ENCODE peak calls at places on chromosomes 16 and 17, in eight cellular contexts. One of them, this sample, is unnamed.

GRCh38 chr17:81020443-81020766 is 14.5 kb upstream of the BAIAP2 start:
- DNase-seq in Kasumi-1: no peak
- DNase-seq in stimulated activated CD4-positive, alpha-beta T cell treated with anti-CD3 and anti-CD28 coated beads, Interleukin-12 subunit alpha, Interleukin-12 subunit beta, amount 100 ng/mL, for 4 hours: no peak
- DNase-seq in OCI-M1: no peak
- DNase-seq in Caki2: no peak
- DNase-seq in effector CD4-positive, alpha-beta T cell: no peak
- DNase-seq in non-pigmented ciliary epithelial cell: no peak
- DNase-seq in HuH-7: no peak
- DNase-seq in this sample: no peak

GRCh38 chr16:13148836-13149235 is 247.4 kb downstream of the SHISA9 start:
- DNase-seq in Kasumi-1: no peak
- DNase-seq in stimulated activated CD4-positive, alpha-beta T cell treated with anti-CD3 and anti-CD28 coated beads, Interleukin-12 subunit alpha, Interleukin-12 subunit beta, amount 100 ng/mL, for 4 hours: no peak
- DNase-seq in OCI-M1: no peak
- DNase-seq in Caki2: no peak
- DNase-seq in effector CD4-positive, alpha-beta T cell: no peak
- DNase-seq in non-pigmented ciliary epithelial cell: no peak
- DNase-seq in HuH-7: no peak
- DNase-seq in this sample: no peak

GRCh38 chr16:11972128-11972527 is 4.4 kb upstream of the SNX29 start:
- DNase-seq in Kasumi-1: peak
- DNase-seq in stimulated activated CD4-positive, alpha-beta T cell treated with anti-CD3 and anti-CD28 coated beads, Interleukin-12 subunit alpha, Interleukin-12 subunit beta, amount 100 ng/mL, for 4 hours: no peak
- DNase-seq in OCI-M1: no peak
- DNase-seq in Caki2: peak
- DNase-seq in effector CD4-positive, alpha-beta T cell: no peak
- DNase-seq in non-pigmented ciliary epithelial cell: no peak
- DNase-seq in HuH-7: no peak
- DNase-seq in this sample: no peak

GRCh38 chr17:81018044-81018802 is 16.7 kb upstream of the BAIAP2 start:
- DNase-seq in Kasumi-1: peak
- DNase-seq in stimulated activated CD4-positive, alpha-beta T cell treated with anti-CD3 and anti-CD28 coated beads, Interleukin-12 subunit alpha, Interleukin-12 subunit beta, amount 100 ng/mL, for 4 hours: no peak
- DNase-seq in OCI-M1: peak
- DNase-seq in Caki2: no peak
- DNase-seq in effector CD4-positive, alpha-beta T cell: no peak
- DNase-seq in non-pigmented ciliary epithelial cell: no peak
- DNase-seq in HuH-7: no peak
- DNase-seq in this sample: no peak

GRCh38 chr17:4341616-4341977 is 24.9 kb downstream of the UBE2G1 start:
- DNase-seq in Kasumi-1: no peak
- DNase-seq in stimulated activated CD4-positive, alpha-beta T cell treated with anti-CD3 and anti-CD28 coated beads, Interleukin-12 subunit alpha, Interleukin-12 subunit beta, amount 100 ng/mL, for 4 hours: no peak
- DNase-seq in OCI-M1: peak
- DNase-seq in Caki2: no peak
- DNase-seq in effector CD4-positive, alpha-beta T cell: no peak
- DNase-seq in non-pigmented ciliary epithelial cell: no peak
- DNase-seq in HuH-7: no peak
- DNase-seq in this sample: no peak

GRCh38 chr16:27718136-27718766 is 168.3 kb downstream of the KATNIP start:
- DNase-seq in Kasumi-1: no peak
- DNase-seq in stimulated activated CD4-positive, alpha-beta T cell treated with anti-CD3 and anti-CD28 coated beads, Interleukin-12 subunit alpha, Interleukin-12 subunit beta, amount 100 ng/mL, for 4 hours: no peak
- DNase-seq in OCI-M1: no peak
- DNase-seq in Caki2: no peak
- DNase-seq in effector CD4-positive, alpha-beta T cell: no peak
- DNase-seq in non-pigmented ciliary epithelial cell: no peak
- DNase-seq in HuH-7: no peak
- DNase-seq in this sample: no peak

GRCh38 chr17:44922136-44922535 is 6.8 kb upstream of the GFAP start:
- DNase-seq in Kasumi-1: no peak
- DNase-seq in stimulated activated CD4-positive, alpha-beta T cell treated with anti-CD3 and anti-CD28 coated beads, Interleukin-12 subunit alpha, Interleukin-12 subunit beta, amount 100 ng/mL, for 4 hours: no peak
- DNase-seq in OCI-M1: no peak
- DNase-seq in Caki2: no peak
- DNase-seq in effector CD4-positive, alpha-beta T cell: no peak
- DNase-seq in non-pigmented ciliary epithelial cell: no peak
- DNase-seq in HuH-7: no peak
- DNase-seq in this sample: no peak

GRCh38 chr16:59478806-59479205 is 744.7 kb upstream of the GOT2 start:
- DNase-seq in Kasumi-1: peak
- DNase-seq in stimulated activated CD4-positive, alpha-beta T cell treated with anti-CD3 and anti-CD28 coated beads, Interleukin-12 subunit alpha, Interleukin-12 subunit beta, amount 100 ng/mL, for 4 hours: no peak
- DNase-seq in OCI-M1: peak
- DNase-seq in Caki2: no peak
- DNase-seq in effector CD4-positive, alpha-beta T cell: no peak
- DNase-seq in non-pigmented ciliary epithelial cell: no peak
- DNase-seq in HuH-7: no peak
- DNase-seq in this sample: no peak

GRCh38 chr17:75032896-75033294 is 13.9 kb downstream of the ATP5PD start:
- DNase-seq in Kasumi-1: no peak
- DNase-seq in stimulated activated CD4-positive, alpha-beta T cell treated with anti-CD3 and anti-CD28 coated beads, Interleukin-12 subunit alpha, Interleukin-12 subunit beta, amount 100 ng/mL, for 4 hours: no peak
- DNase-seq in OCI-M1: peak
- DNase-seq in Caki2: peak
- DNase-seq in effector CD4-positive, alpha-beta T cell: no peak
- DNase-seq in non-pigmented ciliary epithelial cell: no peak
- DNase-seq in HuH-7: no peak
- DNase-seq in this sample: no peak

GRCh38 chr16:19711643-19712042 is 6.4 kb downstream of the KNOP1 start:
- DNase-seq in Kasumi-1: no peak
- DNase-seq in stimulated activated CD4-positive, alpha-beta T cell treated with anti-CD3 and anti-CD28 coated beads, Interleukin-12 subunit alpha, Interleukin-12 subunit beta, amount 100 ng/mL, for 4 hours: no peak
- DNase-seq in OCI-M1: no peak
- DNase-seq in Caki2: no peak
- DNase-seq in effector CD4-positive, alpha-beta T cell: no peak
- DNase-seq in non-pigmented ciliary epithelial cell: no peak
- DNase-seq in HuH-7: no peak
- DNase-seq in this sample: no peak

GRCh38 chr16:3950343-3951193 is 70.1 kb upstream of the CREBBP start:
- DNase-seq in Kasumi-1: no peak
- DNase-seq in stimulated activated CD4-positive, alpha-beta T cell treated with anti-CD3 and anti-CD28 coated beads, Interleukin-12 subunit alpha, Interleukin-12 subunit beta, amount 100 ng/mL, for 4 hours: no peak
- DNase-seq in OCI-M1: no peak
- DNase-seq in Caki2: peak
- DNase-seq in effector CD4-positive, alpha-beta T cell: no peak
- DNase-seq in non-pigmented ciliary epithelial cell: peak
- DNase-seq in HuH-7: no peak
- DNase-seq in this sample: peak

GRCh38 chr16:16111639-16112038 is 111.7 kb downstream of the ABCC6 start:
- DNase-seq in Kasumi-1: no peak
- DNase-seq in stimulated activated CD4-positive, alpha-beta T cell treated with anti-CD3 and anti-CD28 coated beads, Interleukin-12 subunit alpha, Interleukin-12 subunit beta, amount 100 ng/mL, for 4 hours: no peak
- DNase-seq in OCI-M1: no peak
- DNase-seq in Caki2: no peak
- DNase-seq in effector CD4-positive, alpha-beta T cell: no peak
- DNase-seq in non-pigmented ciliary epithelial cell: no peak
- DNase-seq in HuH-7: no peak
- DNase-seq in this sample: no peak

GRCh38 chr16:47037396-47037745 is 63.9 kb upstream of the DNAJA2 start:
- DNase-seq in Kasumi-1: peak
- DNase-seq in stimulated activated CD4-positive, alpha-beta T cell treated with anti-CD3 and anti-CD28 coated beads, Interleukin-12 subunit alpha, Interleukin-12 subunit beta, amount 100 ng/mL, for 4 hours: peak
- DNase-seq in OCI-M1: no peak
- DNase-seq in Caki2: no peak
- DNase-seq in effector CD4-positive, alpha-beta T cell: no peak
- DNase-seq in non-pigmented ciliary epithelial cell: no peak
- DNase-seq in HuH-7: no peak
- DNase-seq in this sample: no peak

GRCh38 chr16:89498839-89499238 is 8.5 kb upstream of the ANKRD11 start:
- DNase-seq in Kasumi-1: no peak
- DNase-seq in stimulated activated CD4-positive, alpha-beta T cell treated with anti-CD3 and anti-CD28 coated beads, Interleukin-12 subunit alpha, Interleukin-12 subunit beta, amount 100 ng/mL, for 4 hours: no peak
- DNase-seq in OCI-M1: no peak
- DNase-seq in Caki2: no peak
- DNase-seq in effector CD4-positive, alpha-beta T cell: no peak
- DNase-seq in non-pigmented ciliary epithelial cell: no peak
- DNase-seq in HuH-7: no peak
- DNase-seq in this sample: peak

GRCh38 chr17:45429338-45430005 is 3.2 kb downstream of the ARHGAP27 start:
- DNase-seq in Kasumi-1: no peak
- DNase-seq in stimulated activated CD4-positive, alpha-beta T cell treated with anti-CD3 and anti-CD28 coated beads, Interleukin-12 subunit alpha, Interleukin-12 subunit beta, amount 100 ng/mL, for 4 hours: no peak
- DNase-seq in OCI-M1: no peak
- DNase-seq in Caki2: no peak
- DNase-seq in effector CD4-positive, alpha-beta T cell: no peak
- DNase-seq in non-pigmented ciliary epithelial cell: no peak
- DNase-seq in HuH-7: no peak
- DNase-seq in this sample: no peak

GRCh38 chr16:67760206-67760605 is 41.1 kb upstream of the GFOD2 start:
- DNase-seq in Kasumi-1: peak
- DNase-seq in stimulated activated CD4-positive, alpha-beta T cell treated with anti-CD3 and anti-CD28 coated beads, Interleukin-12 subunit alpha, Interleukin-12 subunit beta, amount 100 ng/mL, for 4 hours: no peak
- DNase-seq in OCI-M1: no peak
- DNase-seq in Caki2: no peak
- DNase-seq in effector CD4-positive, alpha-beta T cell: no peak
- DNase-seq in non-pigmented ciliary epithelial cell: no peak
- DNase-seq in HuH-7: no peak
- DNase-seq in this sample: no peak

GRCh38 chr17:79365836-79366831 is 244.7 kb downstream of the RBFOX3 start:
- DNase-seq in Kasumi-1: no peak
- DNase-seq in stimulated activated CD4-positive, alpha-beta T cell treated with anti-CD3 and anti-CD28 coated beads, Interleukin-12 subunit alpha, Interleukin-12 subunit beta, amount 100 ng/mL, for 4 hours: no peak
- DNase-seq in OCI-M1: no peak
- DNase-seq in Caki2: no peak
- DNase-seq in effector CD4-positive, alpha-beta T cell: no peak
- DNase-seq in non-pigmented ciliary epithelial cell: no peak
- DNase-seq in HuH-7: no peak
- DNase-seq in this sample: no peak

GRCh38 chr16:89335803-89336485 is 118.4 kb downstream of the ZNF778 start:
- DNase-seq in Kasumi-1: no peak
- DNase-seq in stimulated activated CD4-positive, alpha-beta T cell treated with anti-CD3 and anti-CD28 coated beads, Interleukin-12 subunit alpha, Interleukin-12 subunit beta, amount 100 ng/mL, for 4 hours: no peak
- DNase-seq in OCI-M1: no peak
- DNase-seq in Caki2: no peak
- DNase-seq in effector CD4-positive, alpha-beta T cell: no peak
- DNase-seq in non-pigmented ciliary epithelial cell: no peak
- DNase-seq in HuH-7: no peak
- DNase-seq in this sample: no peak

GRCh38 chr17:38636054-38636453 is 30.3 kb upstream of the SRCIN1 start:
- DNase-seq in Kasumi-1: no peak
- DNase-seq in stimulated activated CD4-positive, alpha-beta T cell treated with anti-CD3 and anti-CD28 coated beads, Interleukin-12 subunit alpha, Interleukin-12 subunit beta, amount 100 ng/mL, for 4 hours: no peak
- DNase-seq in OCI-M1: no peak
- DNase-seq in Caki2: no peak
- DNase-seq in effector CD4-positive, alpha-beta T cell: no peak
- DNase-seq in non-pigmented ciliary epithelial cell: no peak
- DNase-seq in HuH-7: no peak
- DNase-seq in this sample: no peak

GRCh38 chr16:7013990-7014389 is 318.7 kb upstream of the RBFOX1 start:
- DNase-seq in Kasumi-1: no peak
- DNase-seq in stimulated activated CD4-positive, alpha-beta T cell treated with anti-CD3 and anti-CD28 coated beads, Interleukin-12 subunit alpha, Interleukin-12 subunit beta, amount 100 ng/mL, for 4 hours: no peak
- DNase-seq in OCI-M1: peak
- DNase-seq in Caki2: peak
- DNase-seq in effector CD4-positive, alpha-beta T cell: no peak
- DNase-seq in non-pigmented ciliary epithelial cell: no peak
- DNase-seq in HuH-7: no peak
- DNase-seq in this sample: no peak

GRCh38 chr16:84603115-84603816 is 14.6 kb downstream of the COTL1 start:
- DNase-seq in Kasumi-1: peak
- DNase-seq in stimulated activated CD4-positive, alpha-beta T cell treated with anti-CD3 and anti-CD28 coated beads, Interleukin-12 subunit alpha, Interleukin-12 subunit beta, amount 100 ng/mL, for 4 hours: no peak
- DNase-seq in OCI-M1: no peak
- DNase-seq in Caki2: peak
- DNase-seq in effector CD4-positive, alpha-beta T cell: no peak
- DNase-seq in non-pigmented ciliary epithelial cell: peak
- DNase-seq in HuH-7: no peak
- DNase-seq in this sample: peak

GRCh38 chr16:23564964-23565363 is 7.4 kb downstream of the UBFD1 start:
- DNase-seq in Kasumi-1: no peak
- DNase-seq in stimulated activated CD4-positive, alpha-beta T cell treated with anti-CD3 and anti-CD28 coated beads, Interleukin-12 subunit alpha, Interleukin-12 subunit beta, amount 100 ng/mL, for 4 hours: no peak
- DNase-seq in OCI-M1: no peak
- DNase-seq in Caki2: no peak
- DNase-seq in effector CD4-positive, alpha-beta T cell: no peak
- DNase-seq in non-pigmented ciliary epithelial cell: no peak
- DNase-seq in HuH-7: no peak
- DNase-seq in this sample: no peak

GRCh38 chr17:76793775-76794174 is 55.9 kb downstream of the MFSD11 start:
- DNase-seq in Kasumi-1: peak
- DNase-seq in stimulated activated CD4-positive, alpha-beta T cell treated with anti-CD3 and anti-CD28 coated beads, Interleukin-12 subunit alpha, Interleukin-12 subunit beta, amount 100 ng/mL, for 4 hours: no peak
- DNase-seq in OCI-M1: peak
- DNase-seq in Caki2: peak
- DNase-seq in effector CD4-positive, alpha-beta T cell: no peak
- DNase-seq in non-pigmented ciliary epithelial cell: no peak
- DNase-seq in HuH-7: peak
- DNase-seq in this sample: no peak

GRCh38 chr16:17476414-17477259 is 5.9 kb upstream of the XYLT1 start:
- DNase-seq in Kasumi-1: peak
- DNase-seq in stimulated activated CD4-positive, alpha-beta T cell treated with anti-CD3 and anti-CD28 coated beads, Interleukin-12 subunit alpha, Interleukin-12 subunit beta, amount 100 ng/mL, for 4 hours: no peak
- DNase-seq in OCI-M1: peak
- DNase-seq in Caki2: peak
- DNase-seq in effector CD4-positive, alpha-beta T cell: no peak
- DNase-seq in non-pigmented ciliary epithelial cell: no peak
- DNase-seq in HuH-7: peak
- DNase-seq in this sample: no peak

GRCh38 chr16:13307861-13308260 is 406.5 kb downstream of the SHISA9 start:
- DNase-seq in Kasumi-1: no peak
- DNase-seq in stimulated activated CD4-positive, alpha-beta T cell treated with anti-CD3 and anti-CD28 coated beads, Interleukin-12 subunit alpha, Interleukin-12 subunit beta, amount 100 ng/mL, for 4 hours: no peak
- DNase-seq in OCI-M1: no peak
- DNase-seq in Caki2: no peak
- DNase-seq in effector CD4-positive, alpha-beta T cell: no peak
- DNase-seq in non-pigmented ciliary epithelial cell: no peak
- DNase-seq in HuH-7: no peak
- DNase-seq in this sample: peak

GRCh38 chr17:56629450-56630187 is 36.1 kb downstream of the NOG start:
- DNase-seq in Kasumi-1: peak
- DNase-seq in stimulated activated CD4-positive, alpha-beta T cell treated with anti-CD3 and anti-CD28 coated beads, Interleukin-12 subunit alpha, Interleukin-12 subunit beta, amount 100 ng/mL, for 4 hours: no peak
- DNase-seq in OCI-M1: peak
- DNase-seq in Caki2: no peak
- DNase-seq in effector CD4-positive, alpha-beta T cell: no peak
- DNase-seq in non-pigmented ciliary epithelial cell: no peak
- DNase-seq in HuH-7: peak
- DNase-seq in this sample: no peak

GRCh38 chr17:8976638-8977037 is 11.1 kb upstream of the PIK3R5 start:
- DNase-seq in Kasumi-1: no peak
- DNase-seq in stimulated activated CD4-positive, alpha-beta T cell treated with anti-CD3 and anti-CD28 coated beads, Interleukin-12 subunit alpha, Interleukin-12 subunit beta, amount 100 ng/mL, for 4 hours: no peak
- DNase-seq in OCI-M1: no peak
- DNase-seq in Caki2: no peak
- DNase-seq in effector CD4-positive, alpha-beta T cell: no peak
- DNase-seq in non-pigmented ciliary epithelial cell: no peak
- DNase-seq in HuH-7: no peak
- DNase-seq in this sample: no peak